ENCODE peak calls at places on chromosomes 6 and 20, in four cellular contexts. V, T, E and J are unnamed samples.

GRCh38 chr20:3613821-3614440 is 49.3 kb downstream of the GFRA4 start:
- DNase-seq in V (no peak), T (no peak), E (no peak), J (no peak)

GRCh38 chr6:43933111-43933885 is 163.3 kb downstream of the VEGFA start:
- DNase-seq in V (no peak), T (no peak), E (peak), J (peak)

GRCh38 chr6:140475086-140475485 is 1100.6 kb upstream of the CITED2 start:
- DNase-seq in V (no peak), T (no peak), E (no peak), J (no peak)

GRCh38 chr6:31197559-31198305 is 27.2 kb upstream of the POU5F1 start:
- DNase-seq in V (peak), T (peak), E (peak), J (peak)

GRCh38 chr6:16333580-16333979 is 95.2 kb downstream of the GMPR start:
- DNase-seq in V (no peak), T (no peak), E (peak), J (peak)

GRCh38 chr20:45576995-45577394 is 2.1 kb downstream of the WFDC8 start:
- DNase-seq in V (no peak), T (no peak), E (no peak), J (no peak)

GRCh38 chr6:125002090-125002741 is 40.0 kb downstream of the RNF217 start:
- DNase-seq in V (no peak), T (no peak), E (no peak), J (no peak)

GRCh38 chr6:154890874-154891273 is 104.2 kb upstream of the TIAM2 start:
- DNase-seq in V (no peak), T (no peak), E (no peak), J (no peak)

GRCh38 chr6:80210618-80211017 is 104.1 kb downstream of the BCKDHB start:
- DNase-seq in V (no peak), T (no peak), E (no peak), J (no peak)

GRCh38 chr6:16305246-16305725 is 66.9 kb downstream of the GMPR start:
- DNase-seq in V (no peak), T (no peak), E (no peak), J (no peak)

GRCh38 chr6:159693894-159694545 is 979 bp upstream of the SOD2 start:
- DNase-seq in V (no peak), T (no peak), E (no peak), J (peak)

GRCh38 chr20:61899971-61900370 is 165.7 kb downstream of the TAF4 start:
- DNase-seq in V (no peak), T (no peak), E (no peak), J (no peak)

GRCh38 chr6:34200340-34200971 is 36.2 kb upstream of the HMGA1 start:
- DNase-seq in V (no peak), T (no peak), E (no peak), J (no peak)

GRCh38 chr6:139778688-139779087 is 404.2 kb upstream of the CITED2 start:
- DNase-seq in V (no peak), T (no peak), E (no peak), J (no peak)

GRCh38 chr6:41976794-41977484 is 35.3 kb upstream of the CCND3 start:
- DNase-seq in V (no peak), T (no peak), E (no peak), J (no peak)

GRCh38 chr6:157770946-157771345 is 52.1 kb upstream of the SNX9 start:
- DNase-seq in V (no peak), T (peak), E (no peak), J (no peak)

GRCh38 chr6:79066828-79067227 is 11.2 kb downstream of the PHIP start:
- DNase-seq in V (no peak), T (no peak), E (no peak), J (no peak)